ENCODE peak calls at places on chromosomes 7 and 10, in six cellular contexts. One of them, this sample, is unnamed. For H3K4me1, the result is how much of the 10 kb centered on the place peaks cover.

GRCh38 chr10:75672842-75673241 is 241.4 kb downstream of the LRMDA start:
- DNase-seq in tibial nerve: no peak
- DNase-seq in SK-N-SH: no peak
- DNase-seq in GM23248: no peak
- DNase-seq in A549: no peak
- DNase-seq in HCT116: no peak
- DNase-seq in this sample: no peak

GRCh38 chr7:136976504-136977251 is 108.2 kb downstream of the CHRM2 start:
- DNase-seq in A549: no peak
- DNase-seq in SK-N-SH: no peak
- DNase-seq in HCT116: no peak
- DNase-seq in GM23248: peak
- DNase-seq in tibial nerve: no peak
- DNase-seq in this sample: no peak

GRCh38 chr7:132557489-132558044 is 18.7 kb downstream of the PLXNA4 start:
- DNase-seq in tibial nerve: no peak
- DNase-seq in GM23248: peak
- DNase-seq in A549: no peak
- DNase-seq in HCT116: no peak
- DNase-seq in SK-N-SH: no peak
- DNase-seq in this sample: no peak

GRCh38 chr7:1234794-1235500 is 2.3 kb downstream of the UNCX start:
- DNase-seq in tibial nerve: no peak
- DNase-seq in SK-N-SH: no peak
- DNase-seq in HCT116: no peak
- DNase-seq in A549: no peak
- DNase-seq in GM23248: no peak
- DNase-seq in this sample: no peak

GRCh38 chr7:4959881-4960280 is 894 bp upstream of the MMD2 start:
- DNase-seq in GM23248: no peak
- DNase-seq in tibial nerve: no peak
- DNase-seq in SK-N-SH: peak
- DNase-seq in A549: no peak
- DNase-seq in HCT116: no peak
- DNase-seq in this sample: no peak

GRCh38 chr10:6204341-6205191 is 1.8 kb downstream of the PFKFB3 start:
- DNase-seq in SK-N-SH: peak
- DNase-seq in GM23248: peak
- DNase-seq in HCT116: no peak
- DNase-seq in A549: no peak
- DNase-seq in tibial nerve: no peak
- DNase-seq in this sample: peak

GRCh38 chr7:36291387-36292316 is 98.0 kb upstream of the ANLN start:
- DNase-seq in tibial nerve: peak
- DNase-seq in SK-N-SH: peak
- DNase-seq in GM23248: peak
- DNase-seq in HCT116: peak
- DNase-seq in A549: peak
- DNase-seq in this sample: peak

GRCh38 chr10:99394256-99394655 is 36.2 kb downstream of the GOT1 start:
- DNase-seq in HCT116: no peak
- DNase-seq in SK-N-SH: no peak
- DNase-seq in A549: no peak
- DNase-seq in GM23248: no peak
- DNase-seq in tibial nerve: no peak
- DNase-seq in this sample: no peak

GRCh38 chr7:65230231-65230630 is 143.4 kb upstream of the ZNF92 start:
- DNase-seq in A549: no peak
- DNase-seq in HCT116: no peak
- DNase-seq in SK-N-SH: no peak
- DNase-seq in tibial nerve: no peak
- DNase-seq in GM23248: no peak
- DNase-seq in this sample: no peak

GRCh38 chr7:104956753-104957450 is 57.1 kb upstream of the KMT2E start:
- DNase-seq in GM23248: peak
- DNase-seq in tibial nerve: no peak
- DNase-seq in SK-N-SH: no peak
- DNase-seq in HCT116: no peak
- DNase-seq in A549: no peak
- DNase-seq in this sample: no peak

GRCh38 chr10:107901076-107901475 is 736.6 kb upstream of the SORCS1 start:
- DNase-seq in HCT116: no peak
- DNase-seq in SK-N-SH: no peak
- DNase-seq in tibial nerve: no peak
- DNase-seq in GM23248: no peak
- DNase-seq in A549: no peak
- DNase-seq in this sample: no peak

GRCh38 chr10:6669269-6669859 is 89.3 kb upstream of the PRKCQ start:
- DNase-seq in tibial nerve: no peak
- DNase-seq in GM23248: peak
- DNase-seq in A549: peak
- DNase-seq in HCT116: peak
- DNase-seq in SK-N-SH: peak
- DNase-seq in this sample: no peak

GRCh38 chr7:143013897-143014296 is 13.0 kb downstream of the OR9A2 start:
- DNase-seq in SK-N-SH: no peak
- DNase-seq in tibial nerve: no peak
- DNase-seq in A549: no peak
- DNase-seq in GM23248: peak
- DNase-seq in HCT116: no peak
- DNase-seq in this sample: no peak

GRCh38 chr10:128398999-128399398 is 272.8 kb upstream of the MKI67 start:
- DNase-seq in GM23248: no peak
- DNase-seq in tibial nerve: no peak
- DNase-seq in SK-N-SH: no peak
- DNase-seq in A549: no peak
- DNase-seq in HCT116: no peak
- DNase-seq in this sample: no peak

GRCh38 chr7:156820445-156821063 is 72.4 kb downstream of the LMBR1 start:
- DNase-seq in HCT116: no peak
- DNase-seq in A549: no peak
- DNase-seq in GM23248: peak
- DNase-seq in SK-N-SH: no peak
- DNase-seq in tibial nerve: no peak
- DNase-seq in this sample: no peak

GRCh38 chr7:154857728-154858681 is 144.9 kb downstream of the PAXIP1 start:
- DNase-seq in GM23248: no peak
- DNase-seq in SK-N-SH: no peak
- DNase-seq in tibial nerve: no peak
- DNase-seq in A549: peak
- DNase-seq in HCT116: no peak
- DNase-seq in this sample: no peak

GRCh38 chr10:74748632-74749031 is 77.8 kb upstream of the KAT6B start:
- DNase-seq in GM23248: no peak
- DNase-seq in tibial nerve: no peak
- DNase-seq in A549: no peak
- DNase-seq in SK-N-SH: no peak
- DNase-seq in HCT116: no peak
- DNase-seq in this sample: no peak

GRCh38 chr7:88102686-88103085 is 117.2 kb downstream of the SRI start:
- DNase-seq in SK-N-SH: no peak
- DNase-seq in tibial nerve: no peak
- DNase-seq in A549: no peak
- DNase-seq in GM23248: no peak
- DNase-seq in HCT116: no peak
- DNase-seq in this sample: no peak

GRCh38 chr10:1486841-1487240 is 250.5 kb downstream of the ADARB2 start:
- DNase-seq in A549: no peak
- DNase-seq in tibial nerve: no peak
- DNase-seq in GM23248: no peak
- DNase-seq in SK-N-SH: no peak
- DNase-seq in HCT116: no peak
- DNase-seq in this sample: no peak
- H3K4me1 ChIP-seq in A549: under half
- H3K4me1 ChIP-seq in tibial nerve: under half
- H3K4me1 ChIP-seq in GM23248: under half
- H3K4me1 ChIP-seq in SK-N-SH: under half
- H3K4me1 ChIP-seq in HCT116: under half
- H3K4me1 ChIP-seq in this sample: under half

GRCh38 chr10:114519756-114520288 is 115.5 kb upstream of the AFAP1L2 start:
- DNase-seq in SK-N-SH: no peak
- DNase-seq in GM23248: peak
- DNase-seq in A549: no peak
- DNase-seq in tibial nerve: no peak
- DNase-seq in HCT116: no peak
- DNase-seq in this sample: no peak

GRCh38 chr10:114515515-114515914 is 111.2 kb upstream of the AFAP1L2 start:
- DNase-seq in A549: no peak
- DNase-seq in HCT116: no peak
- DNase-seq in tibial nerve: no peak
- DNase-seq in SK-N-SH: no peak
- DNase-seq in GM23248: no peak
- DNase-seq in this sample: no peak

GRCh38 chr10:114519306-114519669 is 115.0 kb upstream of the AFAP1L2 start:
- DNase-seq in tibial nerve: no peak
- DNase-seq in SK-N-SH: no peak
- DNase-seq in HCT116: peak
- DNase-seq in GM23248: peak
- DNase-seq in A549: no peak
- DNase-seq in this sample: no peak

GRCh38 chr10:114518401-114519305 is 114.4 kb upstream of the AFAP1L2 start:
- DNase-seq in A549: peak
- DNase-seq in tibial nerve: no peak
- DNase-seq in SK-N-SH: no peak
- DNase-seq in HCT116: no peak
- DNase-seq in GM23248: no peak
- DNase-seq in this sample: no peak

GRCh38 chr10:114517681-114518250 is 113.5 kb upstream of the AFAP1L2 start:
- DNase-seq in GM23248: no peak
- DNase-seq in A549: no peak
- DNase-seq in SK-N-SH: no peak
- DNase-seq in HCT116: no peak
- DNase-seq in tibial nerve: no peak
- DNase-seq in this sample: no peak
- H3K27ac ChIP-seq in GM23248: no peak
- H3K27ac ChIP-seq in A549: peak
- H3K27ac ChIP-seq in SK-N-SH: no peak
- H3K27ac ChIP-seq in HCT116: no peak
- H3K27ac ChIP-seq in tibial nerve: no peak
- H3K27ac ChIP-seq in this sample: no peak

DNA sequence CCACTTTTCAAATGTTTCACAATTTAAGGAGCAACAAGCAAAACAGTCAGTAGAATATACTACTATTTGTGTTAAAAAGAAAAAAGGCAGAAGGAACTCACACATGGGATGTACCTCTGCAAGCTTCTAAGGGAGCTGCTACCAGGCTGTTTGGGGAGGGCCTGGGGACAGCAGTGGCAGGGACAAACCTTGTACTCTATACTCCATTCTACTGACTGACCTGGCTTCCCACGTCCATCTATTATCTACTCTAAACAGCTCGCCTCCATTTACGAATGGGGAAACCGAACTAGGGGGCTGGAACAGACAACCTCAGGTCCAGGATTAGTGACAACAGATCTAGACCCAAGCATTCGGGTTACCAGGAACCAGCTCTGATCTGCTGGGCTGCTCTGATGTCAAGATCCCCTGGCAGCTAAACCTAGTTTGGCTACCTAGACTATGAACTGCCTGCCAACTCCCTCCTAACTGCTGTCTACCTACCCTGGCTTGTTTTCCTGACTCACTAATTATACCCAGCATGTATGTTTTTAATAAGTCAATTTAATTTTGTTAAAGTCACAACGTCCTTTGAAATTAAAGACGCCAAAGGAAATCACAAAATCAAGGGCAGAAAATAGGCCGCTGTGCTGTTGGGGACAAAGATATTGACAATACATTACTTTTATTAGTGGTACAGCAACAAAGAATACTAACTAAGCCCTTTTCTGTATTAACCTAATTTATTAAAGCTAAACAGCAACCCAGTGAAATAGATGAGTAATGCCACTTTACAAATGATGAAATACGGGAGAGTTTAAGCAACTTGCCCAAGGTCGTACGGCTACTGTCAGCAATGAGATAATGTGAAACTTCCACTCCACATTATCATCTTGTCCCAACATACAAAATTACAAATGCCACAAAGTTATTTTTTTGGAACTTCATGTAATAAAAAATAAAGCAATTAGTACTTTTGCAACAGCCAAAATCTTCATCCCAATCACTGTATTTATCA is 5.3 kb downstream of the PSAP start:
- DNase-seq in A549: no peak
- DNase-seq in GM23248: peak
- DNase-seq in SK-N-SH: no peak
- DNase-seq in HCT116: no peak
- DNase-seq in tibial nerve: no peak
- DNase-seq in this sample: no peak
- H3K4me1 ChIP-seq in A549: under half
- H3K4me1 ChIP-seq in GM23248: under half
- H3K4me1 ChIP-seq in SK-N-SH: under half
- H3K4me1 ChIP-seq in HCT116: under half
- H3K4me1 ChIP-seq in tibial nerve: under half
- H3K4me1 ChIP-seq in this sample: under half

GRCh38 chr10:28875535-28876208 is 198.4 kb downstream of the BAMBI start:
- DNase-seq in HCT116: no peak
- DNase-seq in tibial nerve: no peak
- DNase-seq in SK-N-SH: no peak
- DNase-seq in A549: no peak
- DNase-seq in GM23248: no peak
- DNase-seq in this sample: no peak
- H3K27ac ChIP-seq in HCT116: no peak
- H3K27ac ChIP-seq in tibial nerve: no peak
- H3K27ac ChIP-seq in SK-N-SH: no peak
- H3K27ac ChIP-seq in A549: peak
- H3K27ac ChIP-seq in GM23248: no peak
- H3K27ac ChIP-seq in this sample: no peak

DNA sequence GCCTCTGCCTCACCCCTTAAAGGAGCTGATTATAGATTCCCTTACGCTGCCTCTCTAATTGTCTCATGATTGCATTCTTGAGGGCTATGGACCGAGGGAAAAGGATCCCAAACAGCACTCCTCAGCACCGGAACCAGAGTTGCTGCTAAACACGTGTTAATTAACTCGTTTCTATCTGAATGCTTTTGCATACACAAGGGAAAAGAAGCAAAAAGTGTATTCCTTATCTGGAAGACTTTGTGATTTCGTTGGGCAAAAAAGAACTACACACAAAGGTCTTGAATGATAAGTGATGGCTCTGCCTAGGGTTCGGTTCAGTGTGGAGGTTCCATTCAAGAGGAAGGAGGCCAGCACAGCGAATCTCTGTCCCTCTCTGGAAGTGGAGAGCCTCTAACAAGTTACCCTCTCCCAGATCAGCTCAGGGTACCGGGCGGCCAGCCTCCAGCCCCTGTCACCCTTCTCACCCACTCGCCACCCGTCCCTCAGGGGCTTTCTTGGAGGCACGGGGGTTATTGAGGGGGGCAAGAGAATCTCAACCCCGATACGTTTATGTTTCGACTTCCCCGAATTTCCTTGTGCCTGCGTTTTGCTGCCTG is 525 bp upstream of the SLC4A2 start:
- DNase-seq in SK-N-SH: no peak
- DNase-seq in A549: no peak
- DNase-seq in GM23248: peak
- DNase-seq in tibial nerve: no peak
- DNase-seq in HCT116: no peak
- DNase-seq in this sample: no peak
- H3K4me1 ChIP-seq in SK-N-SH: under half
- H3K4me1 ChIP-seq in A549: under half
- H3K4me1 ChIP-seq in GM23248: under half
- H3K4me1 ChIP-seq in tibial nerve: under half
- H3K4me1 ChIP-seq in HCT116: half or more
- H3K4me1 ChIP-seq in this sample: under half

GRCh38 chr7:29255199-29255838 is 60.7 kb downstream of the CHN2 start:
- DNase-seq in GM23248: no peak
- DNase-seq in HCT116: no peak
- DNase-seq in SK-N-SH: no peak
- DNase-seq in tibial nerve: no peak
- DNase-seq in A549: no peak
- DNase-seq in this sample: no peak
- H3K27ac ChIP-seq in GM23248: no peak
- H3K27ac ChIP-seq in HCT116: no peak
- H3K27ac ChIP-seq in SK-N-SH: no peak
- H3K27ac ChIP-seq in tibial nerve: no peak
- H3K27ac ChIP-seq in A549: no peak
- H3K27ac ChIP-seq in this sample: no peak